ENCODE peak calls at places on chromosomes 4 and X, in ten cellular contexts. H is upper lobe of right lung, A is body of pancreas, J is K562, M is lower leg skin, P is aorta, X is pancreas, Y is A549, K is adipocyte, U is heart left ventricle. S is an unnamed sample.

GRCh38 chr4:133154725-133155124 is 5.6 kb downstream of the PCDH10 start:
- DNase-seq in U (no peak), H (no peak), P (no peak), K (peak; percentile 78), A (no peak), X (no peak), J (no peak), Y (no peak), M (no peak), S (no peak)

GRCh38 chr4:168711197-168712120 is 214.6 kb downstream of the PALLD start:
- DNase-seq in X (no peak), P (peak; percentile 80), Y (no peak), A (no peak), U (no peak), K (peak; percentile 41), M (peak; percentile 31), J (no peak), H (no peak), S (no peak)

GRCh38 chrX:77510007-77510406 is 62.8 kb downstream of the FGF16 start:
- DNase-seq in M (no peak), H (no peak), K (no peak), U (no peak), J (no peak), X (no peak), P (no peak), Y (no peak), A (no peak), S (no peak)

GRCh38 chr4:16225139-16225538 is 1.1 kb downstream of the TAPT1 start:
- DNase-seq in H (no peak), X (no peak), K (peak; percentile 68), Y (no peak), A (no peak), P (no peak), M (no peak), U (no peak), J (no peak), S (no peak)

GRCh38 chr4:8353912-8354453 is 84.4 kb downstream of the HTRA3 start:
- DNase-seq in M (no peak), X (no peak), J (no peak), Y (no peak), A (peak; percentile 22), P (no peak), H (peak; percentile 58), U (no peak), K (peak; percentile 67), S (no peak)

GRCh38 chr4:56757821-56758400 is 63.6 kb downstream of the SPINK2 start:
- DNase-seq in H (peak; percentile 79), J (no peak), P (peak; percentile 79), Y (peak; percentile 68), M (peak; percentile 30), U (no peak), K (peak; percentile 85), A (peak; percentile 47), X (no peak), S (peak; percentile 73)

GRCh38 chrX:74349387-74349786 is 45.4 kb downstream of the ZCCHC13 start:
- DNase-seq in P (no peak), K (peak; percentile 52), H (no peak), X (no peak), Y (no peak), A (no peak), J (no peak), U (no peak), M (no peak), S (no peak)

GRCh38 chr4:4350909-4351308 is 36.0 kb upstream of the NSG1 start:
- DNase-seq in J (no peak), Y (no peak), X (no peak), K (no peak), P (no peak), A (no peak), U (no peak), M (no peak), H (no peak), S (no peak)

GRCh38 chrX:30887288-30887687 is 1.8 kb downstream of the TAB3 start:
- DNase-seq in X (no peak), U (no peak), K (no peak), H (no peak), J (no peak), P (no peak), A (no peak), Y (no peak), M (no peak), S (no peak)
- H3K4me3 ChIP-seq in X (no peak overlapping the region), U (no peak overlapping the region), K (no peak overlapping the region), H (no peak overlapping the region), J (peak overlapping the region; percentile 86), P (no peak overlapping the region), A (no peak overlapping the region), Y (no peak overlapping the region), M (no peak overlapping the region), S (no peak overlapping the region)

GRCh38 chr4:176358083-176358469 is 38.3 kb downstream of the SPCS3 start:
- DNase-seq in J (no peak), X (no peak), U (no peak), M (no peak), A (no peak), P (no peak), H (no peak), Y (no peak), K (no peak), S (no peak)
- H3K4me3 ChIP-seq in J (no peak overlapping the region), X (no peak overlapping the region), U (no peak overlapping the region), M (no peak overlapping the region), A (no peak overlapping the region), P (no peak overlapping the region), H (no peak overlapping the region), Y (no peak overlapping the region), K (no peak overlapping the region), S (no peak overlapping the region)

GRCh38 chr4:38805530-38806145 is 1.0 kb upstream of the TLR1 start:
- DNase-seq in A (peak; percentile 52), P (no peak), J (no peak), U (peak; percentile 43), M (peak; percentile 47), H (no peak), K (no peak), X (no peak), Y (no peak), S (no peak)

GRCh38 chr4:38803833-38804653 is 548 bp downstream of the TLR1 start:
- DNase-seq in M (no peak), A (no peak), J (no peak), P (no peak), Y (no peak), X (no peak), H (no peak), U (no peak), K (peak; percentile 51), S (no peak)

GRCh38 chr4:38802561-38803355 is 1.8 kb downstream of the TLR1 start:
- DNase-seq in U (no peak), X (no peak), A (no peak), P (no peak), Y (no peak), H (no peak), K (no peak), M (no peak), J (no peak), S (no peak)

GRCh38 chr4:38800956-38801450 is 3.6 kb downstream of the TLR1 start:
- DNase-seq in M (no peak), Y (no peak), X (no peak), J (no peak), H (no peak), K (no peak), A (no peak), U (no peak), P (no peak), S (no peak)

DNA sequence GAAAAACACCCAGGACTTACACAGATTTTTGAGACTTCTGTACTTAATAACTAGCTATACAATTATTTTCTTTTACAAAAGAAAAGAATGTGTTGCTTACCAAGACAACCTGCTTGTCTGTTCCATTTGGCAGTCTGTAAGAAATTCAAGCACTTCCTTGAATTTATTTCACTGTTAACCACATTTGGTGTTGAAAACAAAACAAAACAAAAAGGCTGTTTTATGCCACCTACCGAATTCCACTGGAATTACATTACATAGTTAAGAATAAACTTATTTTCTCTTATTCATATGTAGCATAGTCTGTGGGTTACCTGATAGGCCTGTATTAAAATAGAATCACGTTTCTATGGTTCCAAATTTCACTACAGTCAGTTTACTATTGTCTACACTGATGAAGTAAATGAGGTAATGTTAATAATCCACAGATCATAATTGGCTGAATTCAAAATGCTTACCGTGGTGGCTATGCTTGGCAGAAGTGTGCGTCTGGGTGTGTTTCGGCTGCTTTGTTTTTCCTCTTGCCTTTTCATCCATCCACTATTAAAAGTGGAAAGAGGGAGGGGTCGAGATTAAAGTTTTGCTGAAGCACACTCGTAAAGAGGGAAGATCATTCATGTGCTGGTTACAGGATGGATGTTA is at the start of gene TLR1:
- DNase-seq in X (no peak), U (no peak), K (peak; percentile 81), P (no peak), Y (no peak), J (no peak), M (no peak), A (no peak), H (no peak), S (no peak)
- H3K4me3 ChIP-seq in X (peak within 1 kb of the TSS; percentile 43), U (peak within 1 kb of the TSS; percentile 40), K (peak within 1 kb of the TSS; percentile 35), P (no peak within 1 kb of the TSS), Y (no peak within 1 kb of the TSS), J (no peak within 1 kb of the TSS), M (peak within 1 kb of the TSS; percentile 3), A (peak within 1 kb of the TSS; percentile 13), H (peak within 1 kb of the TSS; percentile 52), S (peak within 1 kb of the TSS; percentile 61)

GRCh38 chr4:139904406-139904805 is 238.8 kb downstream of the MGST2 start:
- DNase-seq in J (no peak), A (no peak), H (no peak), U (no peak), M (no peak), P (no peak), X (no peak), Y (no peak), K (no peak), S (no peak)

GRCh38 chr4:139903845-139904244 is 238.2 kb downstream of the MGST2 start:
- DNase-seq in H (no peak), P (no peak), U (no peak), A (no peak), K (no peak), J (no peak), M (no peak), Y (no peak), X (no peak), S (no peak)

GRCh38 chr4:139901516-139902327 is 236.1 kb downstream of the MGST2 start:
- DNase-seq in U (no peak), K (peak; percentile 58), X (no peak), M (no peak), A (no peak), J (no peak), Y (no peak), P (no peak), H (no peak), S (no peak)

GRCh38 chr4:139900964-139901376 is 235.4 kb downstream of the MGST2 start:
- DNase-seq in J (no peak), A (no peak), Y (no peak), H (no peak), U (no peak), M (no peak), P (no peak), X (no peak), K (no peak), S (no peak)

DNA sequence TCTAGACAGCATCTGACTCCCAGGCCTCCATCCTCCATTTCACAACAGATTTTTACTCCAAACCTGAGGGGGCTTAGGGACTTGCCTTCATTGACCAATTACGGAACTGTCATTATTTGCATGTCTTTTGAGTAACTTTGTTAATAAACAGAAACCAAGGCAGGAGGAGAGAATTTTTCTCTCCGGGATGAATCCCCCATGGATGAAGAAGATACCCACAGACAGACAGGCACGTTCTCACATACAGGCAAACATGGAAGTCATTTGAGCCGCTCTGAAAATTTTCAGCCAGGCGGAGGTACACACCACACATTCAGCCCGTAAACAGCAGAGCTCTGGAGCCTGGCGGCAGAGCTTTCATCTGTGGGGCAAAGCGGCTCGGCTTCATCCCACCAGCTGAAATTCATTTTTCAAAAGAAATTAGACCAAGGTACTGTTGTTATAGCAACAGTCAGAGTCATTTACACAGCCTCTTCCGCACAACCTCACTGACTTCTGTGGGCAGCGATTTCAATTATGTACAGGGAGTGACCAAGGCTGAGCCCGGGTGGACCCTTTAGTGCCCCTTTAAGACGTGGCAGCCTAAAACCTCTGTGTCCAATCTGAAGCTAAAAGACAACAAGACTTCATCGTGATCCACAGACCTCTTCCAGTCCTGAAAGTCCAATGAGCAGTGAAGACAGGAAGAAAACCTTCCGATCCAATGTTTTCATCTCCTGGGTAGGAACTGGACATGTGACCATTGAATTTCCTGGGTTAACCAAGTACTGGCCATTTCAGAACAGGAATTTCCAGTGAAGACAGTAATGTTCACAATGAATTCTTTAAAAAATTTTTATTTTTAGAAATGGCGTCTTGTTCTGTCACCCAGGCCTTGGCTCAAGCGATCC is 237.0 kb downstream of the MGST2 start:
- DNase-seq in Y (no peak), P (no peak), K (peak; percentile 45), H (no peak), U (no peak), X (no peak), A (no peak), M (no peak), J (no peak), S (no peak)
- H3K4me3 ChIP-seq in Y (no peak overlapping the region), P (peak overlapping the region; percentile 45), K (peak overlapping the region; percentile 88), H (peak overlapping the region; percentile 23), U (peak overlapping the region; percentile 37), X (no peak overlapping the region), A (no peak overlapping the region), M (no peak overlapping the region), J (no peak overlapping the region), S (no peak overlapping the region)

S was measured in coronary artery.